ENCODE peak calls at places on chromosomes 3 and 15, in six cellular contexts. I is HS-27A, P is NCI-H1417 treated with DMSO at 0.1 percent for 48 hours, F is EL, T is DMS153, E is PC-3. D is an unnamed sample.

GRCh38 chr3:179898024-179898423 is 138.7 kb downstream of the PEX5L start:
- DNase-seq in E (peak), F (peak), T (no peak), I (peak), P (no peak), D (no peak)

GRCh38 chr15:28934645-28935044 is 48.9 kb downstream of the APBA2 start:
- DNase-seq in F (no peak), I (no peak), T (no peak), P (no peak), E (no peak), D (no peak)

GRCh38 chr3:65425880-65426279 is 612.8 kb downstream of the MAGI1 start:
- DNase-seq in T (no peak), E (peak), F (peak), I (no peak), P (no peak), D (no peak)

GRCh38 chr3:164450276-164450905 is 627.9 kb downstream of the SI start:
- DNase-seq in T (no peak), F (no peak), I (peak), E (no peak), P (no peak), D (no peak)

GRCh38 chr3:67522081-67522480 is 132.3 kb downstream of the SUCLG2 start:
- DNase-seq in F (no peak), E (no peak), P (no peak), I (no peak), T (no peak), D (no peak)

GRCh38 chr15:77497108-77497737 is 76.5 kb downstream of the HMG20A start:
- DNase-seq in T (no peak), P (peak), F (peak), I (no peak), E (no peak), D (peak)

GRCh38 chr3:78140274-78140673 is 1100.4 kb downstream of the ROBO2 start:
- DNase-seq in P (no peak), E (no peak), I (no peak), F (no peak), T (no peak), D (no peak)

GRCh38 chr15:68325721-68326120 is 48.2 kb downstream of the FEM1B start:
- DNase-seq in T (no peak), I (no peak), P (no peak), E (no peak), F (no peak), D (no peak)

GRCh38 chr3:4897765-4898453 is 81.3 kb upstream of the BHLHE40 start:
- DNase-seq in E (no peak), T (no peak), F (no peak), I (no peak), P (no peak), D (peak)

GRCh38 chr15:50884583-50884982 is 23.9 kb upstream of the AP4E1 start:
- DNase-seq in I (no peak), P (no peak), E (peak), F (peak), T (no peak), D (no peak)

GRCh38 chr3:41162541-41162940 is 36.8 kb upstream of the CTNNB1 start:
- DNase-seq in E (no peak), T (no peak), P (no peak), I (no peak), F (no peak), D (no peak)

GRCh38 chr3:141860766-141861513 is 15.5 kb upstream of the ATP1B3 start:
- DNase-seq in E (no peak), F (peak), T (no peak), I (no peak), P (no peak), D (no peak)

GRCh38 chr3:185253645-185254410 is at the start of gene EHHADH:
- DNase-seq in P (no peak), E (peak), T (peak), I (no peak), F (peak), D (peak)

GRCh38 chr15:38871638-38872037 is 307.0 kb upstream of the RASGRP1 start:
- DNase-seq in E (no peak), F (no peak), P (no peak), T (no peak), I (no peak), D (no peak)

GRCh38 chr15:71142780-71143179 is 27.5 kb downstream of the THSD4 start:
- DNase-seq in I (no peak), E (no peak), T (no peak), F (no peak), P (no peak), D (no peak)

GRCh38 chr3:49807427-49808114 is 4.5 kb downstream of the INKA1 start:
- DNase-seq in F (no peak), T (no peak), P (no peak), E (no peak), I (no peak), D (no peak)

GRCh38 chr15:89569090-89569745 is 6.1 kb upstream of the TICRR start:
- DNase-seq in E (no peak), F (no peak), I (no peak), T (no peak), P (no peak), D (no peak)

GRCh38 chr15:70065006-70065722 is 32.6 kb downstream of the TLE3 start:
- DNase-seq in F (no peak), E (no peak), P (no peak), T (no peak), I (no peak), D (no peak)

GRCh38 chr3:186213946-186214345 is 105.1 kb upstream of the ETV5 start:
- DNase-seq in P (no peak), T (no peak), I (no peak), E (no peak), F (peak), D (peak)

GRCh38 chr3:14532691-14533456 is 7.3 kb downstream of the GRIP2 start:
- DNase-seq in E (peak), I (no peak), P (no peak), F (no peak), T (peak), D (no peak)

GRCh38 chr3:141050576-141050912 is 603 bp upstream of the SPSB4 start:
- DNase-seq in I (no peak), F (peak), E (no peak), T (no peak), P (no peak), D (no peak)

GRCh38 chr3:176766862-176767261 is 430.4 kb downstream of the TBL1XR1 start:
- DNase-seq in T (no peak), I (no peak), E (peak), P (no peak), F (no peak), D (no peak)

GRCh38 chr3:55698826-55699225 is 211.7 kb upstream of the WNT5A start:
- DNase-seq in P (no peak), T (no peak), E (no peak), I (no peak), F (no peak), D (no peak)

GRCh38 chr15:93943607-93944006 is 287.8 kb upstream of the MCTP2 start:
- DNase-seq in P (no peak), E (no peak), T (no peak), I (no peak), F (no peak), D (no peak)

GRCh38 chr15:78507831-78508160 is 419 bp downstream of the HYKK start:
- DNase-seq in E (no peak), P (no peak), T (no peak), I (no peak), F (no peak), D (no peak)

GRCh38 chr15:78065284-78065872 is 12.1 kb downstream of the TBC1D2B start:
- DNase-seq in P (no peak), E (peak), I (peak), T (no peak), F (peak), D (peak)

GRCh38 chr3:116186128-116186527 is 259.2 kb downstream of the LSAMP start:
- DNase-seq in P (no peak), E (no peak), I (no peak), F (no peak), T (no peak), D (no peak)

GRCh38 chr3:140290105-140290504 is 355.1 kb downstream of the CLSTN2 start:
- DNase-seq in F (no peak), I (no peak), P (no peak), T (no peak), E (no peak), D (no peak)